ENCODE peak calls at places on chromosome 14, in four cellular contexts. B is upper lobe of left lung, F is esophagus squamous epithelium, Z is kidney epithelial cell. R is an unnamed sample.

GRCh38 chr14:68222154-68222553 is 402.6 kb downstream of the RAD51B start:
- DNase-seq in Z (no peak), F (no peak), B (no peak), R (no peak)

GRCh38 chr14:28406181-28406580 is 360.4 kb upstream of the FOXG1 start:
- DNase-seq in Z (no peak), B (no peak), F (no peak), R (no peak)

GRCh38 chr14:104377256-104377655 is 202.3 kb upstream of the C14orf180 start:
- DNase-seq in F (no peak), Z (no peak), B (no peak), R (no peak)

GRCh38 chr14:43005807-43006206 is 1399.1 kb downstream of the LRFN5 start:
- DNase-seq in Z (no peak), B (no peak), F (no peak), R (no peak)

GRCh38 chr14:89027097-89027740 is 202.8 kb downstream of the TTC8 start:
- DNase-seq in F (no peak), Z (no peak), B (peak; percentile 38), R (no peak)

GRCh38 chr14:63204407-63205280 is at the start of gene RHOJ:
- DNase-seq in Z (no peak), F (no peak), B (no peak), R (no peak)

GRCh38 chr14:42023452-42023851 is 416.8 kb downstream of the LRFN5 start:
- DNase-seq in F (no peak), Z (no peak), B (no peak), R (no peak)

GRCh38 chr14:75182820-75183219 is 6.4 kb upstream of the TMED10 start:
- DNase-seq in F (no peak), B (no peak), Z (no peak), R (no peak)

GRCh38 chr14:61653507-61653906 is 41.8 kb upstream of the HIF1A start:
- DNase-seq in Z (no peak), F (no peak), B (peak; percentile 62), R (no peak)

GRCh38 chr14:67551940-67552339 is 18.9 kb downstream of the PLEKHH1 start:
- DNase-seq in B (no peak), Z (no peak), F (no peak), R (no peak)

GRCh38 chr14:53411110-53411509 is 258.0 kb upstream of the DDHD1 start:
- DNase-seq in F (no peak), B (no peak), Z (no peak), R (no peak)

GRCh38 chr14:98347686-98348085 is 924.3 kb downstream of the BCL11B start:
- DNase-seq in B (no peak), Z (no peak), F (no peak), R (no peak)

GRCh38 chr14:47365248-47365647 is 310.2 kb downstream of the MDGA2 start:
- DNase-seq in F (no peak), Z (no peak), B (no peak), R (no peak)

GRCh38 chr14:67623114-67623513 is 3.4 kb downstream of the ARG2 start:
- DNase-seq in Z (no peak), B (peak; percentile 57), F (no peak), R (no peak)

GRCh38 chr14:85333313-85333712 is 196.6 kb upstream of the FLRT2 start:
- DNase-seq in B (no peak), F (no peak), Z (no peak), R (no peak)

DNA sequence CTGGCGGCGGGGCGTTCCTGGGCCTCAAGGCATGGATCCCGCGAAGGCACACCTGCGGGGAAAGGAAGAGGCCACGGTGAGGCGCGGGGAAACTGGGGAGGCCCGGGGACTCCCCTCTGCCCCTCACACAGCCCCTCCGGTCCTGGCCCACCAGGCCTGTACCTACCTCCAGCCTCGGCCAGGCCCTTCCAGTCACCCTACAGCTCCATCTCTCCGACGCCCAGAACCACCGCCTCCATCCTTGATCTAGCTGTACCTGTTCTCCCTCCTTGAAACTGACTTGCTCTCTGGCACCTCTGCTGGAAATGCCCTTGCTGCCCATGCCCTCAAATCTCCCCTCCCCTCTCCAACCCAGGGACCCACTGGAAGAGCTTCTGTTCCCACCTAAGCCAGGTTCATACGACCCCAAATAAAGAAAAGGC is 1.7 kb downstream of the ANKRD9 start:
- DNase-seq in F (no peak), B (no peak), Z (no peak), R (no peak)
- TF ChIP-seq CTCF in F (no peak), B (no peak), Z (peak; percentile 10), R (peak; percentile 30)

GRCh38 chr14:39419272-39419671 is 13.0 kb downstream of the FBXO33 start:
- DNase-seq in F (no peak), Z (no peak), B (no peak), R (no peak)
- TF ChIP-seq CTCF in F (no peak), Z (no peak), B (no peak), R (no peak)

GRCh38 chr14:80364816-80365215 is 153.5 kb upstream of the DIO2 start:
- DNase-seq in F (no peak), Z (no peak), B (no peak), R (no peak)

GRCh38 chr14:80364274-80364673 is 153.0 kb upstream of the DIO2 start:
- DNase-seq in B (no peak), Z (no peak), F (no peak), R (no peak)
- TF ChIP-seq CTCF in B (no peak), Z (peak; percentile 37), F (no peak), R (peak; percentile 60)

GRCh38 chr14:99609245-99610117 is 5.5 kb upstream of the CCDC85C start:
- DNase-seq in B (no peak), F (no peak), Z (no peak), R (no peak)
- TF ChIP-seq CTCF in B (no peak), F (peak; percentile 15), Z (peak; percentile 57), R (no peak)

GRCh38 chr14:72745991-72746980 is 147.6 kb downstream of the DPF3 start:
- DNase-seq in Z (no peak), F (no peak), B (no peak), R (no peak)
- TF ChIP-seq CTCF in Z (no peak), F (no peak), B (no peak), R (peak; percentile 5)

GRCh38 chr14:56555921-56556570 is 23.6 kb upstream of the TMEM260 start:
- DNase-seq in B (no peak), Z (peak; percentile 25), F (no peak), R (no peak)
- TF ChIP-seq CTCF in B (no peak), Z (peak; percentile 73), F (no peak), R (peak; percentile 83)

GRCh38 chr14:100140452-100141132 is 18.9 kb downstream of the DEGS2 start:
- DNase-seq in B (peak; percentile 75), Z (no peak), F (no peak), R (no peak)
- TF ChIP-seq CTCF in B (no peak), Z (peak; percentile 48), F (no peak), R (no peak)